ENCODE peak calls at places on chromosome 5, in four cellular contexts. T, H, V and E are unnamed samples.

GRCh38 chr5:111585291-111585690 is 73.0 kb upstream of the STARD4 start:
- DNase-seq in T (no peak), H (no peak), V (no peak), E (no peak)

GRCh38 chr5:149166128-149166527 is 24.8 kb downstream of the ABLIM3 start:
- DNase-seq in T (no peak), H (no peak), V (no peak), E (peak)

GRCh38 chr5:52007230-52007858 is 624.1 kb downstream of the ISL1 start:
- DNase-seq in T (peak), H (no peak), V (peak), E (peak)

GRCh38 chr5:4233671-4234070 is 638.0 kb downstream of the IRX1 start:
- DNase-seq in T (no peak), H (no peak), V (no peak), E (no peak)

GRCh38 chr5:121009058-121009457 is 545.0 kb downstream of the PRR16 start:
- DNase-seq in T (no peak), H (no peak), V (no peak), E (no peak)

GRCh38 chr5:153402550-153402949 is 87.9 kb upstream of the GRIA1 start:
- DNase-seq in T (peak), H (no peak), V (no peak), E (peak)

GRCh38 chr5:104297076-104297475 is 734.5 kb upstream of the NUDT12 start:
- DNase-seq in T (peak), H (no peak), V (no peak), E (peak)

GRCh38 chr5:74538206-74538661 is 102.3 kb downstream of the ENC1 start:
- DNase-seq in T (peak), H (no peak), V (peak), E (peak)

GRCh38 chr5:86461169-86461956 is 156.4 kb upstream of the COX7C start:
- DNase-seq in T (peak), H (no peak), V (no peak), E (peak)

GRCh38 chr5:180090098-180090768 is 18.7 kb upstream of the RNF130 start:
- DNase-seq in T (peak), H (peak), V (peak), E (peak)

DNA sequence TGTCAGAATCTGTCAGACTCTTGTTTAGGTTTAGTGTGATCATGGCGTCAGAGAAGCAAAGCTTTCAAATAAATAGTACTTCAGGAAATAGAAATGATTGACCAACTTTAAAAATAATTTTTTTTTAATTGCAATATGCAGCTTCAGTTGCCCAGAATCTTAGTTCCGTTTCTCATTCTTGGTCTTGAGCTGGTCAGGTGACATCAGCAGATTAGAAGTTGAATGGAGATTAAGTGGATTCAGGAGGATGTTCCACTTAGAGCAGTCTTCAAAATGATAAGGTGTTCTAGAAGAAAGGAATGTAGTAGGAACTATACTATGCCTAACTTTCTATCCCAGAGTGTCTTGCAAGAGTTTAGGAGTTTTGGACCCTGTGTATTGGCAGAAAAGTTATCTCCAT is 30.6 kb downstream of the OTULIN start:
- DNase-seq in T (no peak), H (no peak), V (no peak), E (no peak)
- TF ChIP-seq CTCF in T (no peak), H (no peak), V (no peak), E (no peak)

GRCh38 chr5:88688981-88689661 is 193.9 kb downstream of the MEF2C start:
- DNase-seq in T (no peak), H (no peak), V (no peak), E (no peak)
- H3K4me3 ChIP-seq in T (no peak), H (no peak), V (no peak), E (no peak)

GRCh38 chr5:69083412-69083811 is 10.4 kb upstream of the SLC30A5 start:
- DNase-seq in T (no peak), H (no peak), V (peak), E (peak)
- TF ChIP-seq CTCF in T (no peak), H (no peak), V (peak), E (no peak)

GRCh38 chr5:8462565-8462964 is 593.6 kb downstream of the MTRR start:
- DNase-seq in T (no peak), H (no peak), V (no peak), E (no peak)
- H3K4me3 ChIP-seq in T (no peak), H (no peak), V (no peak), E (no peak)

GRCh38 chr5:123455640-123456039 is 32.4 kb upstream of the CEP120 start:
- DNase-seq in T (no peak), H (no peak), V (no peak), E (no peak)
- TF ChIP-seq CTCF in T (no peak), H (no peak), V (no peak), E (no peak)

DNA sequence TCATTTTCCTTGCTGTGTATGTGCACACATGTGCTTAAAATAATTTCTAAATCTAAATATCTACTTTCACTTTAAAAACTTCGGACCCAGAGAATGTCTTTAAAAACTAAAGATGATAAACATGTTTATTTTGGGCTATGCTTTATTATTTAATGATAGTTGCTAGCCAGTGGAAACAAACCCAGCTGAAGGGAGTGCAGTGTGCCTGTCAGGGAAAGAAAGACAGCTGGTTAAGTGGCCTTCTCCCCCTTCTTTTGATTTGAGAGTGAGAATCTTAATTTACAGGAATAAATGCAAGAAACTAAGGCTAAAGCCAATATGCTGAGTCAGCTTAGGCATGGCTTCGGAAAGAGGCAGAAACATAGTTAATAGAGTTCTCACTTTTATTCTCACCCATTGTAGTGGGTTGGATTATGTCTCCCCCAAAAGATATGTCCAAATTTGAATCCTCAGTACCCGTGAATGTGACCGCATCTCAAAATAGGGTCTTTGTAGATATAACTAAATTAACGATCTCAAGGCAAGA is 111.5 kb downstream of the DCP2 start:
- DNase-seq in T (no peak), H (no peak), V (no peak), E (peak)
- H3K4me3 ChIP-seq in T (no peak), H (no peak), V (no peak), E (no peak)

DNA sequence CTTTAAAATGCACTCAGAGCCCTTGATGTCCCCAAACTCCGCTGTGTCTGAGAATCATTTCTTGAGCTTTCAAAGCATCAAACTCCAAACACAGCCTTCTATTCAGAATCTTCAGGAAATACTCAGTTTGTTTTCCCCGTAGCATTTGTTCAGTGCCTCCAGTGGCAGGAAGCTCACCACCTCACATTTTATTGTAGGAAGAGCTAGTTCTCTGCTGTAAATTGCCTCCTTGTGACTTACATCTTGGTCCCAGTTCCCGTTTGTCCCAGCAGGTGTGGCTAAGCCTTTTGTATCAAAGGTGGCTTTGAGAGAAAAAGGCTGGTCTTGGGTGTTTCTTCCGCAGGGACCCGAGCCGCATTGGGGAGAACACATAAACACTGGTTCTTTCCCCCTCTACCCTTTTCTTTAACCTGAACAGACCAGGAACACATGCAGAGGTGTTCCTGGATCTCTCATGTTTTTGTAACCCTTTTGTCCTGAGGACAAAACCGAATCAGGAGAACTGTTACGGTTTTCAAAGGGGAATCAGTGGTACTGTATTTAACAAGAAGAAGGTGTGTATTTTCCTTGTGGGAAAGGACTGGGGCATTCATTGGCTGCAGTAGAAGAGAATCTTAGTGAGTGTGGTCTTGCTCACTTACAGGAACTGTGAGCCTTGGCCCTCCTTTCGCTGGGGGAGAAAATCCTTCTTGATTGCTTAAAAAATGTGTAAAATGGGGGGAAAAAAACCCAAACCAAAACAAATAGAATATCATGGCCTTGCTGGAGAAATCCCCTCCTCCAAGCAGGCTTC is 1.9 kb downstream of the OSMR start:
- DNase-seq in T (peak), H (no peak), V (no peak), E (no peak)
- TF ChIP-seq CTCF in T (no peak), H (no peak), V (no peak), E (peak)